ENCODE peak calls at places on chromosomes 4 and X, in six cellular contexts. V is HCT116, T is GM12878, R is HepG2, M is K562, Y is SK-N-SH. O is an unnamed sample.

GRCh38 chrX:153333271-153333670 is 682 bp upstream of the ZNF275 start:
- DNase-seq in Y (no peak), R (no peak), V (no peak), M (no peak), T (no peak), O (no peak)

GRCh38 chrX:137195991-137196390 is 162.2 kb upstream of the GPR101 start:
- DNase-seq in V (no peak), T (no peak), R (no peak), M (no peak), Y (no peak), O (no peak)

GRCh38 chr4:1191621-1192020 is 19.2 kb upstream of the SPON2 start:
- DNase-seq in T (no peak), R (no peak), M (no peak), V (no peak), Y (no peak), O (no peak)

GRCh38 chrX:135477576-135477975 is 42.9 kb upstream of the INTS6L start:
- DNase-seq in R (peak; percentile 33), T (no peak), M (peak; percentile 32), Y (peak; percentile 20), V (peak; percentile 29), O (peak; percentile 28)

GRCh38 chrX:145727476-145727875 is 90.2 kb upstream of the SLITRK2 start:
- DNase-seq in V (no peak), T (no peak), M (no peak), Y (no peak), R (no peak), O (no peak)

GRCh38 chrX:71143508-71143907 is 1.1 kb upstream of the NLGN3 start:
- DNase-seq in V (no peak), M (no peak), R (no peak), T (no peak), Y (no peak), O (no peak)

GRCh38 chrX:38627683-38628082 is 66.3 kb downstream of the TSPAN7 start:
- DNase-seq in R (peak; percentile 45), T (no peak), V (peak; percentile 22), M (peak; percentile 38), Y (peak; percentile 14), O (peak; percentile 50)

GRCh38 chr4:86220137-86220536 is 139.7 kb downstream of the MAPK10 start:
- DNase-seq in R (no peak), Y (no peak), V (no peak), M (no peak), T (no peak), O (no peak)

GRCh38 chr4:166501941-166502382 is 628.9 kb downstream of the TLL1 start:
- DNase-seq in T (no peak), Y (peak; percentile 38), M (peak; percentile 7), R (peak; percentile 40), V (peak; percentile 39), O (peak; percentile 22)

GRCh38 chrX:132041016-132041415 is 17.9 kb downstream of the STK26 start:
- DNase-seq in V (no peak), T (no peak), Y (no peak), R (no peak), M (no peak), O (no peak)

GRCh38 chr4:7027913-7028312 is 15.3 kb upstream of the TADA2B start:
- DNase-seq in V (no peak), R (no peak), T (no peak), M (no peak), Y (no peak), O (no peak)

GRCh38 chr4:108181704-108182103 is 13.0 kb upstream of the LEF1 start:
- DNase-seq in Y (no peak), V (no peak), M (peak; percentile 36), R (peak; percentile 16), T (no peak), O (no peak)

GRCh38 chrX:57285001-57285400 is 1.5 kb upstream of the FAAH2 start:
- DNase-seq in M (no peak), Y (no peak), R (no peak), T (no peak), V (no peak), O (no peak)

GRCh38 chr4:159291176-159291575 is 188.3 kb downstream of the RAPGEF2 start:
- DNase-seq in M (no peak), Y (no peak), R (no peak), V (no peak), T (no peak), O (no peak)

GRCh38 chr4:163568835-163569234 is 74.3 kb downstream of the TMA16 start:
- DNase-seq in M (no peak), Y (no peak), R (no peak), V (no peak), T (no peak), O (no peak)

GRCh38 chr4:75343333-75343732 is 170.9 kb downstream of the RCHY1 start:
- DNase-seq in R (no peak), Y (no peak), V (no peak), T (no peak), M (no peak), O (no peak)

DNA sequence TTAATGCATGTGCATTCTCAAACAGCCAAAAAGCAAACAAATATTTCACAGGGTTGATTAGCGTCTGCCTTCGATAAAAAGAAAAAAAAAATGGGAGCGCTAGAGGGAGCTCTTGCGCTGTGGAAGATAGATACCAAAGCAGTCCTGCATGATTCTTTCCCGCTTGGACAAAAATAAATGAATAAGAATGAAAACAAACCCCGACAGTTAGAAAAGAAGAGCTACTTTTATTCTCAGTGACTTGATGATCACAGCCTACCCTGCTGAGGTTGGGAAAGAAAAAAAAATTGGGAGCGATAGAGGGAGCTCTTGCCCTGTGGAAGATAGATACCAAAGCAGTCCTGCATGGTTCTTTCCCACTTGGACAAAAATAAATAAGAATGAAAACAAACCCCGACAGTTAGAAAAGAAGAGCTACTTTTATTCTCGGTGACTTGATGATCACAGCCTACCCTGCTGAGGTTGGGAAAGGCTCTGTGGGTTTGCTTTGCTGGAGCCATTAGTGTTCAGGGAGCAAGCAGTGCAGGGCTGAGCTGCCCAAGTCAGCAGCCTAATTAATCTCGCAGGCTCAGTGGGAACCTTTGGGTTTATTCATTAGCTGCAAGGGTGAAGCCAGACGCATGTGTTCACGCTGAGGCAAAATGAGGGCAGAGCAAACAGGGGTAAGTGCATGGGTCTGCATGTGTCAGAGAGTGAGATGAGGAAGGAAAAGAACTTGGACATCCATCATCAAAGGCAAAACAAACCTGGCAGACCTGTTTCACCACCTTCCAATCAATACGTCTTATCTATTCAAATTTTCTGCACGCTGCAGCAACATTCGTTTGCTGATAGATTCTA is 249.3 kb upstream of the PRKX start:
- DNase-seq in Y (peak; percentile 18), V (no peak), M (peak; percentile 4), T (no peak), R (peak; percentile 1), O (peak; percentile 30)
- H3K9ac ChIP-seq in Y (no peak overlapping the region), V (no peak overlapping the region), M (no peak overlapping the region), T (no peak overlapping the region), R (no peak overlapping the region), O (no peak overlapping the region)

GRCh38 chrX:118215346-118215745 is 98.7 kb upstream of the KLHL13 start:
- DNase-seq in Y (no peak), M (no peak), T (no peak), R (no peak), V (no peak), O (no peak)
- TF ChIP-seq YY1 in Y (no peak), M (no peak), T (no peak), R (no peak), V (no peak), O (no peak)

DNA sequence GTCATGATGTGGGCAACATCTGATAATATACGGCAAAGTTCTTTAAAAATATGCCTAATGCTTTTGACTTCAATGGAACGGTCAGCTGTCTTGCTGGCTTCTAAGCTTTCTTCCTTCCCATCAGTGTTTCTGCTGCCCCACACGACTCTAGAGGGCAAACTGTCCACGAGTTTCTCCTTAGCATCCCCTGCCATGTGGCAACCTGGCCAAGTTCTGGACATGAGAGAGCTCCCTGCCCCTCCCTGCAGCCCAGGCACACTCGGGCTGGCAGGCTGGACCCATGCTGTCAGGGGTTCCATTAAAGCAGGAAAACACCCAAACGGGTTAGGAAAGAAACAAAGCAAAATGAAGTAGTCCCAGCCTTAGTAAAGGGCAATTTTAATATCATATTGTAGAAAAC is 38.8 kb downstream of the KDR start:
- DNase-seq in T (no peak), Y (peak; percentile 42), M (no peak), V (no peak), R (no peak), O (no peak)
- H3K4me3 ChIP-seq in T (no peak overlapping the region), Y (no peak overlapping the region), M (no peak overlapping the region), V (no peak overlapping the region), R (no peak overlapping the region), O (no peak overlapping the region)

DNA sequence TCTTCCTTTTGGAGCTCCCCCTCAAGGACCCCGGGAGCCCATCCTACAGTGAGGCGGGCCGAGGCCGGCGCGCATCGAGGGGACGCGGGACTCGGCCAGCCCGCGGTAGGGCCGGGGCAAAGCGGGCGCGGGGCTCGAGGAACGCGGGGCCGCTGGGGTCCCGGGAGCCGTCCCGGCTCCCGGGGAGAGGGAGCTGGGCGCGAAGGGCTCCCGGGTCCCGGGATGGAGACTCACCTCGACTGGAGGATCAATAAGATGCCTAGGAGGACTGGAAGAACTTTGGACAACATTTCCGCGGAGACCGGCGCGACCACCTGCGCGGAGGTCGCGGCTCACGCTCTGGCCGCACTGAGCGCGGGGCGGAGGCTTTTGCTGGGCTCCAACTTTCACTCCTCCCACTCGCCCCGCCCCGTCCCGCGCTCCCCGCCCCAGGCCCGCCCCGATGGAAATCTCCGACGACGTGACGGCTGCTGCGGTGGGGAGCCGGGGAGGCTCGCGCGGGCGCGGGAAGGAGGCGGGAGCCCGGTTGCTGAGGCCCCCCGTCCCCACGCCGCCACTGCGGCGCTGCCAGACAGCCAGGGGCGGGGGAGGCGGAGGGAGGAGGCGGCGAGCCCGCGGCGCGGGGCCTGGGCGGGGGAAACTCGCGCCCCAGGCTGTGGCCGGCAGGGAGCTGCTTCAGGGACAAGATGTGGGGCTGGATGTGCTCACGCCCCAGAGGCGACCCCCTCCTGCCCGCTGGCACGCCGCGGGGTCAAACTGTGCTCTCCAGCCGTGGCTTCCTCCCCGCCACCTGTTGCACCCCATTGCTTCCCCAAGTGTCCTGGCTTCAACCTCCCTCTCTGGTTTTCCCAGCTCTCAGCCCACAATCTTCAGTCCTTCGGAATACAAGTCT is at the start of gene GABRE:
- DNase-seq in R (no peak), Y (peak; percentile 40), M (peak; percentile 87), T (no peak), V (no peak), O (no peak)
- H3K9ac ChIP-seq in R (peak within 1 kb of the TSS; percentile 82), Y (peak within 1 kb of the TSS; percentile 71), M (peak within 1 kb of the TSS; percentile 83), T (no peak within 1 kb of the TSS), V (peak within 1 kb of the TSS; percentile 46), O (peak within 1 kb of the TSS; percentile 32)

GRCh38 chrX:81121513-81122363 is 80.0 kb downstream of the HMGN5 start:
- DNase-seq in R (peak; percentile 41), V (peak; percentile 86), Y (peak; percentile 70), T (peak; percentile 76), M (peak; percentile 89), O (peak; percentile 81)
- TF ChIP-seq YY1 in R (no peak), V (no peak), Y (no peak), T (no peak), M (peak; percentile 40), O (no peak)

GRCh38 chrX:39822133-39822748 is 275.5 kb downstream of the BCOR start:
- DNase-seq in R (no peak), T (no peak), V (no peak), Y (no peak), M (no peak), O (no peak)
- H3K4me3 ChIP-seq in R (no peak overlapping the region), T (no peak overlapping the region), V (no peak overlapping the region), Y (no peak overlapping the region), M (no peak overlapping the region), O (peak overlapping the region; percentile 52)

DNA sequence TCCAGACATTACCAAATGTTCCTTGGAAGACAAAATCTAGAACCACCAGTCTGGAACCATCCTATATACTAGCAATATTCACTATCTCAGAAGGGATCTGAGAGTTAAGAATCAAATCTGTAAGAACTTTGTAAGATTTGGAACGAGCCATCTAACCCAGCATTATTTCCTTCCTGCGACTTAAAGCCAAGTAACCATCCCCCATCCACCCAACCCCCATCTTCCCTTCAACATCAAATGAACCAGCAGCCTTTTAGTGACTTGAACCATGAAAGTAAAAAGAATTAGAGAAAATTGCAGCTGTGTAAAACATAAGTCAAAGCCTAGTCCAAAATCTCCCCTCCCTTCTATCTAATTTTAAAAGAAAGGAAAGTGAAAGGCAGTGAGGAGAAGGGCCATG is 15.6 kb downstream of the RBM47 start:
- DNase-seq in T (no peak), V (no peak), Y (no peak), M (no peak), R (no peak), O (no peak)
- H3K9ac ChIP-seq in T (no peak overlapping the region), V (no peak overlapping the region), Y (no peak overlapping the region), M (no peak overlapping the region), R (no peak overlapping the region), O (no peak overlapping the region)

O was measured in NT2/D1.